ENCODE peak calls at places on chromosomes 11 and 22, in seven cellular contexts. D, X, N, U, G, S and J are unnamed samples.

GRCh38 chr11:69594481-69594880 is 46.5 kb upstream of the CCND1 start:
- DNase-seq in D (no peak), X (no peak), N (no peak), U (no peak), G (no peak), S (no peak), J (no peak)

GRCh38 chr22:46972901-46973831 is 210.7 kb downstream of the TBC1D22A start:
- DNase-seq in D (no peak), X (no peak), N (no peak), U (no peak), G (no peak), S (no peak), J (no peak)

GRCh38 chr11:102733232-102733875 is 8.6 kb upstream of the MMP8 start:
- DNase-seq in D (peak), X (peak), N (peak), U (no peak), G (no peak), S (peak), J (no peak)

GRCh38 chr11:112506852-112507251 is 246.2 kb upstream of the PLET1 start:
- DNase-seq in D (no peak), X (no peak), N (no peak), U (no peak), G (no peak), S (no peak), J (no peak)

GRCh38 chr11:110919241-110919893 is 207.1 kb upstream of the ARHGAP20 start:
- DNase-seq in D (no peak), X (no peak), N (no peak), U (no peak), G (no peak), S (no peak), J (no peak)

GRCh38 chr11:124722176-124722575 is 17.6 kb upstream of the NRGN start:
- DNase-seq in D (no peak), X (no peak), N (no peak), U (no peak), G (no peak), S (no peak), J (no peak)

GRCh38 chr11:47156333-47156732 is 20.3 kb downstream of the ARFGAP2 start:
- DNase-seq in D (no peak), X (no peak), N (no peak), U (no peak), G (no peak), S (no peak), J (no peak)

GRCh38 chr11:121318848-121319834 is 26.6 kb downstream of the SC5D start:
- DNase-seq in D (peak), X (peak), N (peak), U (peak), G (no peak), S (peak), J (no peak)

GRCh38 chr22:20545681-20546521 is 38.5 kb downstream of the MED15 start:
- DNase-seq in D (no peak), X (no peak), N (no peak), U (no peak), G (no peak), S (no peak), J (no peak)

GRCh38 chr11:86687083-86687799 is 14.8 kb upstream of the ME3 start:
- DNase-seq in D (no peak), X (no peak), N (no peak), U (no peak), G (no peak), S (no peak), J (no peak)

GRCh38 chr11:119052163-119052814 is 4.7 kb downstream of the HYOU1 start:
- DNase-seq in D (no peak), X (no peak), N (no peak), U (no peak), G (no peak), S (no peak), J (no peak)

GRCh38 chr11:119056397-119056999 is 507 bp downstream of the HYOU1 start:
- DNase-seq in D (peak), X (peak), N (peak), U (no peak), G (peak), S (no peak), J (no peak)

GRCh38 chr11:119057000-119057769 is at the start of gene HYOU1:
- DNase-seq in D (peak), X (peak), N (peak), U (peak), G (peak), S (peak), J (peak)

GRCh38 chr11:119054418-119054817 is 2.6 kb downstream of the HYOU1 start:
- DNase-seq in D (no peak), X (no peak), N (no peak), U (no peak), G (no peak), S (no peak), J (no peak)

DNA sequence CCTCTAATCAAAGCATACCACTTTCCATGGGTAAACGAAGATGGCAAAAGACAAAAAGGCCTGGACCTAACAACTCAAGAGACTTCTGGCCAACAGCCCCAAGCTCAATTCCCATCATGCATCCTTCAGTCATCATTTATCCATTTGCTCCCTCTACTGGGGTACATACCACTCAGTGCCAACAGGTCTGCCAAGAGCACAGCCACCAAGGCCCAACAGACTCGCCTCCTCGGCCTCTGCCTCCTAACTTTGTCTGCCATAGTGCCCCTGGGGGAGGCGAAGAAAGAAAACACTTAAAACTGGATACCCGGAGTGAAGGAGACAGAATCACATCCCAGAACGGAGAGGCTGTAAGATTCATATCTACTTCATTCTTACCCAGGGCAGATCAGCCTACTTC is 1.1 kb downstream of the HYOU1 start:
- DNase-seq in D (no peak), X (no peak), N (peak), U (no peak), G (no peak), S (peak), J (no peak)
- TF ChIP-seq CTCF in D (no peak), X (no peak), N (peak), U (peak), G (no peak), S (peak), J (peak)

DNA sequence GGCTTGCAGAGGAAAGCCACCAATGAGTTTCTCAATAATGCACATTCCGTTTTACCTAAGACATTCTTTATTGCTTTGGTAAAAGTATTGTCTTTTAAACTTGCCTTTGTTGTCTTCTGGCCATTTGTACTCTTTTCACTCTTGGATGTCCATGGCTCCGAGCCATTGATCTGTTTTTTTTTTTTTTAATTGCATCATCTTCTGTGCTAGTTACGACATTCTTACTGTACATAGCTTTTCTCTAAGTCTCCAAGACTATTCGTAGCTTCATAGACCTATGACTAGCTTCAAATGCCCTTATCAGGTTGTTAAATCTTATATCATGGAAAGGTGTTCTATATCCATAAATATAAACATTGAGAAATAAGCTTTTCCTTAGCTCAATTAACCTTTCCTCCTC is 1522.6 kb downstream of the FAM181B start:
- DNase-seq in D (no peak), X (no peak), N (no peak), U (no peak), G (no peak), S (no peak), J (no peak)
- TF ChIP-seq CTCF in D (no peak), X (no peak), N (no peak), U (no peak), G (no peak), S (no peak), J (no peak)

DNA sequence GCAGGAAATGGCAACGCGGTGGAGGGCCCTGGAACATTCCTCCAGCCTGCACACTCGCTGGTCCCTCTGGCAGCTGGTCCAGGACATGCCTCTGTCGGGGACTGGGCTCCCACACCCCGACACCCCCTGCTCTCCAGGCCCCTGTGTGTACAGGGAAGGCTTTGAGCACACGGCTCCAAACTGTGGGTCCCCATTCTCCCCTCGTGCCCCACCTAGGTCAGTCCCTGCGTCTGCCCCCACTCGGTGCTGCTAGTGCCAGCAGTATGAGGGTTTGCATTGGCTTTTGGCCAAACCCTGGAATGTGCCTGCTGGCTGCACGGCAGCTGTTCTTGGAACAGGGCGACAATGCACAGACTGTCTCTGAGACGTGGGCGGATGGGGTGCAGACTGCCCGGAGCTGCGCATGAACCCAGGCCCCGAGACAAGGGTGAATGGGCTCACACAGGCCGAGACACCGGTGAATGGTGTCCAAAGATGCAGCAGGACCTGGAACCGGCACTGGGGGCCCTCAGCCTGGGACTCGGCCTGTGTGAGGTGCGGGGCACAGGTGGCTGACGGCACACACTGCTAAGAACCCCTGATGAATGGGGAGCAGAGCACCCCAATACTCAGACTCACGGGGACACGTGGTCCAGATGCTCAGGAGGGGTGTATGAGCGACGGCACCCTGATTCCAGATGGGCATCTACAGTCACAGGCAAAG is 7.5 kb upstream of the SYT8 start:
- DNase-seq in D (no peak), X (peak), N (no peak), U (peak), G (peak), S (no peak), J (no peak)
- TF ChIP-seq CTCF in D (no peak), X (no peak), N (no peak), U (peak), G (no peak), S (no peak), J (no peak)

GRCh38 chr11:1916132-1916985 is 3.1 kb upstream of the TNNT3 start:
- DNase-seq in D (no peak), X (no peak), N (no peak), U (no peak), G (no peak), S (no peak), J (no peak)

GRCh38 chr11:1919428-1920127 is at the start of gene TNNT3:
- DNase-seq in D (no peak), X (no peak), N (no peak), U (no peak), G (no peak), S (no peak), J (no peak)

GRCh38 chr11:1918436-1919315 is 827 bp upstream of the TNNT3 start:
- DNase-seq in D (no peak), X (no peak), N (no peak), U (no peak), G (no peak), S (no peak), J (no peak)

GRCh38 chr11:1916986-1917522 is 2.4 kb upstream of the TNNT3 start:
- DNase-seq in D (no peak), X (no peak), N (no peak), U (no peak), G (no peak), S (no peak), J (no peak)

DNA sequence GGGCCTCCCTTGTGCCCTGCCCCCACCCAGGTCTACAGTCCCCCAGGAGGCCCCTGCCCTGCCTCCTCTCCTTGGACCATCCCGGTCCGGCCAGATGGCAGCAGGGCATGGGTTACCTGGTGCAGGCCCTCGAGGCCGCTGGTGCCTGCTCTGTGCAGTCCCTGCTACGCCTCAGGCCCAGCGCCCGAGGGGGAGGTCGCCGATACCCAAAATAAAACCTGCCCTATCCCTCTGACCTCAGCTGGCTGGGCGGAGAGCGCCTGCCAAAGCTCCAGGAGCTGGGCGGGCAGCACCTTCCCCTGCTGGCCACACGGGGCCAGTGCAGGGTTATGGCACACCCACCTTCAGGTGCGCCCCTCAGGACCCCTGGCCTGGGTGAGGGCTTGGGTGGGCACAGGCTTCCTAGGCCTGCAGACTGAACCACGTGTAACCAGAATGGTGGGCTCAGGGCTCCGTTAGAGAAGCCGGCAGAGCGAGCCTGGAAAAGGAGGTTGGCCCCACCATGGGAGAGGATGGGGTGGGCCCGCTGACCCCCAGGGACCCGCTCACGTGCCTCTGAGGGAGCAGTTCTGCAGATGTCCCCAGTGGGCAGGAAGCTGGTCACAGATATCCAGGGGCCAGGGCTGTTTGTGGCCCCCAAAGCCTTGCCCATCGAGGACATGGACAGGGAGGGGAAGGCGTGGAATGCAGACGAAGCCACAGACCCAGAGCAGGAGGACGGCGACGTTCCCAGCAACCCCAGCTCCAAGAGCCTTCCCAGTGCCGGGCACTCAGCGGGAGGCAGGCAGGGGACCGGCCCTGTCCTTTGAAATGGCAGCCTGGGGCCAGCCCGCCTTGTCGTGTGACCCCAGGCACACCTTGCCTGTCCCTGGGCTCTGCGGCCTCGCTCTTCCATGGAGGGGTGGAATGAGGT is 1.7 kb upstream of the TNNT3 start:
- DNase-seq in D (no peak), X (no peak), N (no peak), U (no peak), G (no peak), S (no peak), J (no peak)
- TF ChIP-seq CTCF in D (peak), X (peak), N (no peak), U (peak), G (no peak), S (peak), J (no peak)

GRCh38 chr11:131579932-131580387 is 209.5 kb downstream of the NTM start:
- DNase-seq in D (peak), X (no peak), N (peak), U (peak), G (peak), S (no peak), J (no peak)
- TF ChIP-seq CTCF in D (peak), X (no peak), N (peak), U (peak), G (peak), S (peak), J (peak)

GRCh38 chr22:28014141-28015055 is 95.3 kb upstream of the PITPNB start:
- DNase-seq in D (no peak), X (no peak), N (no peak), U (no peak), G (no peak), S (no peak), J (no peak)

GRCh38 chr22:28015056-28015445 is 96.0 kb upstream of the PITPNB start:
- DNase-seq in D (no peak), X (no peak), N (no peak), U (no peak), G (no peak), S (no peak), J (no peak)

GRCh38 chr22:28015676-28016601 is 96.9 kb upstream of the PITPNB start:
- DNase-seq in D (no peak), X (no peak), N (no peak), U (no peak), G (no peak), S (no peak), J (no peak)

GRCh38 chr22:28013611-28014010 is 94.6 kb upstream of the PITPNB start:
- DNase-seq in D (no peak), X (no peak), N (no peak), U (no peak), G (no peak), S (no peak), J (no peak)

GRCh38 chr22:28012811-28013460 is 93.9 kb upstream of the PITPNB start:
- DNase-seq in D (no peak), X (peak), N (no peak), U (no peak), G (no peak), S (no peak), J (no peak)
- TF ChIP-seq CTCF in D (no peak), X (no peak), N (no peak), U (no peak), G (no peak), S (no peak), J (no peak)

DNA sequence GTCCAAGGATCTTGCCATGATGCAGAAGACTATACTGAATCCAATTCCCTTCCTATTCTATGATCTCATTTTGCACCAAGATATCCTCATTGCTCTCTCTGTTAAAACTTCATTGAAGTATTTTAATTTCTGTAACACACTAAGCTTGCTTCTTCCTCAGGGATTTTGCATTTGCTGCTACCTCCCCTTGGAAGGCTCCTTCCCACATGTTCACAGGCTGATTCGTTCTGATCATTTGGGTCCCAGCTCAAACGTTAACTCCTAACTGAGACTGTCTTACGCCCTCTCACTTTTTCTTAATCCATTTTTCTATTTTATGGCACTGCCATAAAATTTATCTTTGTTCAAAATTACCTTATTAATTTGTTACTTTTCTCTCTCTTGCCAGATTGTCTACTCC is 713.0 kb upstream of the LRRC4C start:
- DNase-seq in D (no peak), X (no peak), N (no peak), U (no peak), G (no peak), S (no peak), J (no peak)
- TF ChIP-seq CTCF in D (no peak), X (no peak), N (no peak), U (no peak), G (no peak), S (no peak), J (no peak)

DNA sequence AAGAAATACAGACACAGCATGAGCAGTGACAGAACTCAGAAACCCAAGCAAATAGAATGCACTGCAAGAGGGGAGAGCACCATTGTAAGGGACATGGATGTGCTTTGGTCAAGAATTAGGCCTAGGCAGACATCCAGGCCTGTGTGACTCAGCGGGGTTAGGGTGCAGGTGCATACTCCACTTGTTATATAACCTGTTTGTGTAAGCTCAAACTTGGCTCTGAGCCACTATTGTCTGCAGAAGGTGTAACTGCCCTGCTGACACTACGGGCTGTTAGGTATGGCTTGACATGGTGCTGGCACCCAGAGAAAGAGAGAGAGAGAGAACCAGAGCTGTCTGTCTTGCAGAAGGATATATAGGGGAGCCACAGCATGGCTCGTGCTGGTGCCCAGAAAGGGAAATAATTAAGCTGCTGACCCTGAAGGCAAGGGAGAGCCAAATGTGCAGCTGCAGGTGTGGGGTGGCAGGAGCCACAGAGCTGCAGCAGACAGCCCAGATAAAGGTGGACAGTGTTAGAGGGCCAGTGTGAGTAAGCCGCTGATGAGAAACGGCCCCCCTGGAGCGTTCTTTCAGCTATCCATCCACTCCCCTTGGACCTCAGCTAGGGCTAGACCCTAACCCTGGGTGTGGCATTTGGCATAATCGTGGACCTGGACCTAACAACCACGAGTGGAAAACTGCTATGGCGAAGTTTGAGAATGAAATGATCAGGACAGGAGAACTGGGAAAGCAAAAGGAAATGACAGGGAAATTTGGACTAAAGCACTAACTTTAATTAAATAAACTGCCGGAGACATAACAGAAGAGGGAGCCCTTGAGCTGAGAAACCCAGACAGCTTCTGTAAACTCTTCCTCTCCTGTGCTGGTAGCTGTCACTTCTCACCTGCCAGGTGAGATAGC is 253.0 kb upstream of the CCDC179 start:
- DNase-seq in D (peak), X (peak), N (peak), U (no peak), G (no peak), S (no peak), J (no peak)
- TF ChIP-seq CTCF in D (peak), X (peak), N (peak), U (peak), G (peak), S (peak), J (peak)

GRCh38 chr22:24555160-24555495 is 190 bp upstream of the GUCD1 start:
- DNase-seq in D (peak), X (peak), N (peak), U (peak), G (peak), S (peak), J (peak)

GRCh38 chr22:24553597-24554315 is 1.2 kb downstream of the GUCD1 start:
- DNase-seq in D (no peak), X (no peak), N (peak), U (no peak), G (no peak), S (no peak), J (no peak)

GRCh38 chr22:24559471-24559870 is 3.7 kb downstream of the SNRPD3 start:
- DNase-seq in D (no peak), X (no peak), N (peak), U (no peak), G (no peak), S (no peak), J (no peak)

GRCh38 chr22:24554316-24555159 is at the start of gene GUCD1:
- DNase-seq in D (peak), X (peak), N (peak), U (no peak), G (no peak), S (no peak), J (no peak)

GRCh38 chr22:24555496-24556253 is at the start of gene SNRPD3:
- DNase-seq in D (peak), X (peak), N (peak), U (peak), G (peak), S (peak), J (peak)
- TF ChIP-seq CTCF in D (peak), X (no peak), N (no peak), U (peak), G (peak), S (no peak), J (no peak)